ENCODE peak calls at places on chromosomes 3 and 15, in eight cellular contexts. T, E, C, L, V, X, A and U are unnamed samples.

GRCh38 chr15:31327674-31328424 is 1.2 kb downstream of the KLF13 start:
- DNase-seq in L (peak), C (peak), V (no peak), X (peak), A (peak), T (peak), E (peak), U (peak)

GRCh38 chr3:67790043-67790442 is 135.6 kb upstream of the SUCLG2 start:
- DNase-seq in L (peak), X (peak), T (peak), A (peak), C (peak), E (peak), V (peak), U (peak)

GRCh38 chr3:184733971-184734608 is 22.2 kb upstream of the MAGEF1 start:
- DNase-seq in T (no peak), E (no peak), X (no peak), A (no peak), V (no peak), L (no peak), C (no peak), U (no peak)

GRCh38 chr3:103057477-103057876 is 622.7 kb downstream of the ZPLD1 start:
- DNase-seq in X (no peak), V (no peak), A (no peak), E (no peak), T (no peak), C (no peak), L (no peak), U (no peak)

GRCh38 chr15:85324202-85324601 is 56.2 kb upstream of the AKAP13 start:
- DNase-seq in E (no peak), A (peak), T (no peak), V (no peak), X (no peak), C (no peak), L (no peak), U (no peak)

GRCh38 chr3:140456974-140457373 is 220.9 kb upstream of the TRIM42 start:
- DNase-seq in T (no peak), X (no peak), E (no peak), V (no peak), L (no peak), C (no peak), A (no peak), U (no peak)

GRCh38 chr3:64190517-64191515 is 34.5 kb downstream of the PRICKLE2 start:
- DNase-seq in X (no peak), T (peak), C (no peak), L (no peak), E (peak), V (no peak), A (peak), U (peak)

GRCh38 chr15:74340139-74340538 is 27.3 kb downstream of the CYP11A1 start:
- DNase-seq in V (no peak), A (no peak), E (peak), T (peak), L (no peak), X (no peak), C (no peak), U (no peak)

GRCh38 chr3:80855482-80855881 is 906.0 kb downstream of the GBE1 start:
- DNase-seq in X (no peak), V (no peak), A (no peak), E (no peak), L (no peak), C (no peak), T (no peak), U (no peak)

GRCh38 chr3:40780341-40780800 is 255.6 kb downstream of the ZNF621 start:
- DNase-seq in C (peak), V (no peak), L (no peak), T (no peak), E (no peak), X (no peak), A (no peak), U (no peak)

GRCh38 chr3:192445768-192446644 is 281.3 kb downstream of the FGF12 start:
- DNase-seq in L (no peak), X (no peak), C (peak), T (no peak), V (no peak), A (no peak), E (no peak), U (peak)

GRCh38 chr15:43519207-43519606 is 1.8 kb downstream of the MAP1A start:
- DNase-seq in T (no peak), L (no peak), V (no peak), C (no peak), E (no peak), X (no peak), A (no peak), U (no peak)

GRCh38 chr3:81871358-81872152 is 110.1 kb upstream of the GBE1 start:
- DNase-seq in C (no peak), X (peak), T (peak), V (no peak), E (peak), A (no peak), L (no peak), U (no peak)
- TF ChIP-seq CTCF in C (peak), X (no peak), T (no peak), V (no peak), E (no peak), A (no peak), L (no peak), U (peak)

GRCh38 chr3:116864627-116864927 is 155.0 kb downstream of the TUSC7 start:
- DNase-seq in A (no peak), V (no peak), X (no peak), E (no peak), T (no peak), C (no peak), L (no peak), U (no peak)

GRCh38 chr3:116863270-116863770 is 153.7 kb downstream of the TUSC7 start:
- DNase-seq in C (no peak), X (no peak), V (no peak), L (no peak), E (peak), T (no peak), A (no peak), U (no peak)

GRCh38 chr3:116863842-116864626 is 154.5 kb downstream of the TUSC7 start:
- DNase-seq in T (peak), X (peak), L (peak), E (peak), V (peak), A (peak), C (peak), U (no peak)
- TF ChIP-seq CTCF in T (peak), X (peak), L (peak), E (peak), V (peak), A (peak), C (peak), U (no peak)

GRCh38 chr15:69410290-69410874 is 3.8 kb upstream of the KIF23 start:
- DNase-seq in V (no peak), C (no peak), T (no peak), E (no peak), X (peak), L (peak), A (peak), U (peak)
- TF ChIP-seq CTCF in V (peak), C (no peak), T (peak), E (peak), X (peak), L (peak), A (peak), U (peak)

GRCh38 chr3:123745184-123745855 is 138.8 kb downstream of the MYLK start:
- DNase-seq in A (no peak), C (no peak), T (peak), V (no peak), X (no peak), L (no peak), E (peak), U (no peak)
- TF ChIP-seq CTCF in A (peak), C (no peak), T (peak), V (no peak), X (no peak), L (peak), E (peak), U (peak)

GRCh38 chr15:36130641-36131310 is 448.6 kb upstream of the CDIN1 start:
- DNase-seq in E (peak), T (peak), L (no peak), A (no peak), C (no peak), X (no peak), V (no peak), U (no peak)

DNA sequence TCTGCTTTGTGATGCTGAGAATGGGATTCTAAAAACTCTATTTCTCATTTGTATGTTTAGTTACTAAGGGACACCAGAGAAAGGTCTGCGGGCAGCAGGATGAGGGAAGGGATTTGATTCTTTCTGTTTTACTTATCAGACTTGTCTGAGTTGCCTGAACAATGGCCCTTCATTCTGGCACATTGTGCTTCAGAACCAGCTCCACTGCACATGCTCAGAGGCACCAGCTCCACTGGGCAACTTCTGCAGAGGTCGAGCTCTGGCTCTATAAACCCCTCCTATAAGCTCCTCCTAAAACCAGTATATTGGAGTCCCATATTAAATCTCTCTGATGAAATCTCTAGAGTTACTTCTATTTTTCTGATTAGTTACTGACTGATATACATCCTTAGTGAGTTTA is 453.2 kb upstream of the CDIN1 start:
- DNase-seq in C (no peak), T (no peak), L (no peak), X (no peak), E (no peak), A (no peak), V (no peak), U (no peak)
- TF ChIP-seq CTCF in C (no peak), T (no peak), L (no peak), X (no peak), E (no peak), A (no peak), V (no peak), U (no peak)

DNA sequence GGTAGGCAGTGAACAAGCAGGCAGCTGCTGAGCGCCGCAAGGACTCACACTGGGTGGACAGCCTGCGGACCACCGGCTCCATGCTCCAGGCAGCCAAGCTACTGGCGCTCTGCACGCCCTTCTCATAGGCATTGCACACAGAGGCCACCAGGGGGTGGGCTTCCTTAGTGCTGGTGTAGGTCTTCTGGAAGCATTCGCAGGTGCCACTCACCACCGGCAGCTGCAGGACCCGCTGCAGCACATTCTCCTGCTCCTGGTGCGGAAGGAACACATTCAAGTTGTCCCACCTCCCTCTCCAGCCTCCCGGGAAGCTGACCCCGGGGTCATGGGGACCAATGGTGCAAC is 6.0 kb downstream of the PLIN1 start:
- DNase-seq in C (peak), T (no peak), L (peak), V (no peak), A (no peak), E (no peak), X (peak), U (no peak)
- TF ChIP-seq CTCF in C (peak), T (peak), L (peak), V (peak), A (peak), E (peak), X (peak), U (peak)